ENCODE peak calls at places on chromosomes 5 and 9, in four cellular contexts. P, R, K and O are unnamed samples.

GRCh38 chr5:168393773-168394172 is 92.5 kb upstream of the RARS1 start:
- DNase-seq in R (no peak), K (no peak), P (no peak), O (no peak)

GRCh38 chr5:33788922-33789321 is 102.9 kb downstream of the ADAMTS12 start:
- DNase-seq in R (no peak), K (no peak), P (peak), O (no peak)

GRCh38 chr5:16994576-16994975 is 58.5 kb upstream of the MYO10 start:
- DNase-seq in R (no peak), P (no peak), K (no peak), O (no peak)

GRCh38 chr9:21317956-21318923 is 13.1 kb upstream of the IFNA5 start:
- DNase-seq in K (no peak), R (no peak), P (peak), O (no peak)

GRCh38 chr9:70564464-70565190 is 150.2 kb upstream of the KLF9 start:
- DNase-seq in K (no peak), R (no peak), P (no peak), O (no peak)

GRCh38 chr5:54558362-54558761 is 40.8 kb downstream of the SNX18 start:
- DNase-seq in R (no peak), P (no peak), K (no peak), O (no peak)

GRCh38 chr5:113806823-113807222 is 293.3 kb downstream of the YTHDC2 start:
- DNase-seq in P (no peak), R (no peak), K (no peak), O (no peak)

GRCh38 chr9:34079181-34079580 is 30.5 kb upstream of the UBAP2 start:
- DNase-seq in K (no peak), R (no peak), P (peak), O (no peak)

GRCh38 chr9:101443358-101443757 is 7.8 kb upstream of the ALDOB start:
- DNase-seq in R (no peak), P (no peak), K (no peak), O (peak)

GRCh38 chr5:167458412-167458811 is 833.0 kb upstream of the WWC1 start:
- DNase-seq in K (no peak), P (no peak), R (no peak), O (no peak)

GRCh38 chr5:74020488-74020887 is 394.5 kb downstream of the ARHGEF28 start:
- DNase-seq in R (no peak), K (no peak), P (no peak), O (no peak)

GRCh38 chr9:23005061-23005690 is 558.6 kb downstream of the DMRTA1 start:
- DNase-seq in R (no peak), K (no peak), P (peak), O (peak)

GRCh38 chr5:179288101-179288808 is 57.0 kb downstream of the ADAMTS2 start:
- DNase-seq in P (no peak), K (no peak), R (no peak), O (no peak)

GRCh38 chr5:143017992-143018391 is 247.8 kb downstream of the ARHGAP26 start:
- DNase-seq in R (no peak), K (no peak), P (no peak), O (no peak)

GRCh38 chr9:35563791-35564197 is 41.3 kb upstream of the TESK1 start:
- DNase-seq in K (no peak), R (no peak), P (no peak), O (no peak)

GRCh38 chr9:136939996-136940525 is 4.5 kb downstream of the FBXW5 start:
- DNase-seq in R (peak), P (no peak), K (no peak), O (peak)

GRCh38 chr9:88998911-88999310 is 7.6 kb downstream of the S1PR3 start:
- DNase-seq in K (no peak), R (peak), P (peak), O (no peak)

GRCh38 chr9:99249619-99250018 is 27.5 kb downstream of the SEC61B start:
- DNase-seq in P (no peak), R (no peak), K (no peak), O (no peak)

GRCh38 chr9:135345775-135346433 is 133.7 kb upstream of the PPP1R26 start:
- DNase-seq in R (no peak), P (no peak), K (no peak), O (no peak)

GRCh38 chr9:2872307-2872940 is 28.5 kb upstream of the PUM3 start:
- DNase-seq in P (peak), R (no peak), K (no peak), O (no peak)

GRCh38 chr9:133873006-133873780 is 118.9 kb downstream of the VAV2 start:
- DNase-seq in K (no peak), R (no peak), P (no peak), O (no peak)

GRCh38 chr9:20040991-20041606 is 252.3 kb upstream of the SLC24A2 start:
- DNase-seq in R (no peak), K (no peak), P (no peak), O (peak)

GRCh38 chr5:170137694-170138214 is 32.1 kb downstream of the FOXI1 start:
- DNase-seq in K (no peak), R (no peak), P (no peak), O (no peak)

GRCh38 chr9:98502311-98502975 is 206.3 kb downstream of the GABBR2 start:
- DNase-seq in P (peak), K (no peak), R (no peak), O (no peak)

GRCh38 chr9:4206718-4207117 is 93.2 kb downstream of the GLIS3 start:
- DNase-seq in P (no peak), K (no peak), R (no peak), O (no peak)

GRCh38 chr5:175681975-175682354 is 24.1 kb downstream of the HRH2 start:
- DNase-seq in P (no peak), K (no peak), R (no peak), O (no peak)

GRCh38 chr5:179798771-179799643 is 5.2 kb downstream of the LTC4S start:
- DNase-seq in R (no peak), K (no peak), P (no peak), O (no peak)

GRCh38 chr5:137366526-137366925 is 132.6 kb downstream of the SPOCK1 start:
- DNase-seq in P (peak), R (no peak), K (no peak), O (no peak)

GRCh38 chr9:108478871-108479332 is 376.9 kb downstream of the ACTL7B start:
- DNase-seq in R (no peak), K (no peak), P (peak), O (no peak)

GRCh38 chr5:169431386-169431785 is 130.4 kb upstream of the SLIT3 start:
- DNase-seq in P (peak), K (no peak), R (no peak), O (no peak)